ENCODE peak calls at places on chromosomes 3 and 15, in six cellular contexts. One of them, this sample, is unnamed.

GRCh38 chr3:95120921-95121320 is 1058.1 kb downstream of the NSUN3 start:
- DNase-seq in progenitor cell of endocrine pancreas: no peak
- DNase-seq in posterior cingulate gyrus: no peak
- DNase-seq in posterior vena cava: no peak
- DNase-seq in WTC11: no peak
- DNase-seq in SW 1271: no peak
- DNase-seq in this sample: no peak

GRCh38 chr3:35778201-35778600 is 138.9 kb downstream of the ARPP21 start:
- DNase-seq in progenitor cell of endocrine pancreas: no peak
- DNase-seq in posterior cingulate gyrus: no peak
- DNase-seq in posterior vena cava: no peak
- DNase-seq in WTC11: peak
- DNase-seq in SW 1271: no peak
- DNase-seq in this sample: no peak

GRCh38 chr3:150409527-150410310 is 1.6 kb downstream of the TSC22D2 start:
- DNase-seq in progenitor cell of endocrine pancreas: peak
- DNase-seq in posterior cingulate gyrus: peak
- DNase-seq in posterior vena cava: peak
- DNase-seq in WTC11: peak
- DNase-seq in SW 1271: peak
- DNase-seq in this sample: peak

GRCh38 chr3:129695203-129695602 is 88.7 kb upstream of the PLXND1 start:
- DNase-seq in progenitor cell of endocrine pancreas: no peak
- DNase-seq in posterior cingulate gyrus: no peak
- DNase-seq in posterior vena cava: no peak
- DNase-seq in WTC11: no peak
- DNase-seq in SW 1271: no peak
- DNase-seq in this sample: no peak

GRCh38 chr3:183275418-183275817 is 22.4 kb downstream of the B3GNT5 start:
- DNase-seq in progenitor cell of endocrine pancreas: no peak
- DNase-seq in posterior cingulate gyrus: no peak
- DNase-seq in posterior vena cava: no peak
- DNase-seq in WTC11: no peak
- DNase-seq in SW 1271: no peak
- DNase-seq in this sample: no peak

GRCh38 chr15:50945725-50946124 is 37.2 kb downstream of the AP4E1 start:
- DNase-seq in progenitor cell of endocrine pancreas: no peak
- DNase-seq in posterior cingulate gyrus: no peak
- DNase-seq in posterior vena cava: no peak
- DNase-seq in WTC11: no peak
- DNase-seq in SW 1271: no peak
- DNase-seq in this sample: no peak

GRCh38 chr15:92907880-92908279 is 7.8 kb downstream of the CHD2 start:
- DNase-seq in progenitor cell of endocrine pancreas: no peak
- DNase-seq in posterior cingulate gyrus: no peak
- DNase-seq in posterior vena cava: peak
- DNase-seq in WTC11: no peak
- DNase-seq in SW 1271: peak
- DNase-seq in this sample: no peak

GRCh38 chr3:55937301-55937700 is 450.2 kb upstream of the WNT5A start:
- DNase-seq in progenitor cell of endocrine pancreas: no peak
- DNase-seq in posterior cingulate gyrus: no peak
- DNase-seq in posterior vena cava: no peak
- DNase-seq in WTC11: no peak
- DNase-seq in SW 1271: no peak
- DNase-seq in this sample: no peak

GRCh38 chr15:25877681-25878080 is 14.6 kb upstream of the ATP10A start:
- DNase-seq in progenitor cell of endocrine pancreas: no peak
- DNase-seq in posterior cingulate gyrus: no peak
- DNase-seq in posterior vena cava: no peak
- DNase-seq in WTC11: no peak
- DNase-seq in SW 1271: no peak
- DNase-seq in this sample: no peak

GRCh38 chr3:165185707-165186327 is 10.4 kb downstream of the SLITRK3 start:
- DNase-seq in progenitor cell of endocrine pancreas: peak
- DNase-seq in posterior cingulate gyrus: peak
- DNase-seq in posterior vena cava: peak
- DNase-seq in WTC11: peak
- DNase-seq in SW 1271: peak
- DNase-seq in this sample: peak

This sample was measured in body of pancreas.